ENCODE peak calls at places on chromosomes 16 and 17, in six cellular contexts. One of them, this sample, is unnamed.

GRCh38 chr17:6374761-6375312 is 60.1 kb downstream of the AIPL1 start:
- DNase-seq in stimulated activated CD4-positive, alpha-beta T cell treated with anti-CD3 and anti-CD28 coated beads, Interleukin-4, amount 100 ng/mL, for 4 hours: peak
- DNase-seq in hepatocyte: peak
- DNase-seq in effector memory CD8-positive, alpha-beta T cell: no peak
- DNase-seq in activated T-helper 1 cell treated with Interleukin-2 at 50 U/mL for 16 hours: no peak
- DNase-seq in T-cell: no peak
- DNase-seq in this sample: no peak

GRCh38 chr17:43952351-43952723 is 1.4 kb downstream of the PYY start:
- DNase-seq in stimulated activated CD4-positive, alpha-beta T cell treated with anti-CD3 and anti-CD28 coated beads, Interleukin-4, amount 100 ng/mL, for 4 hours: no peak
- DNase-seq in hepatocyte: peak
- DNase-seq in effector memory CD8-positive, alpha-beta T cell: no peak
- DNase-seq in activated T-helper 1 cell treated with Interleukin-2 at 50 U/mL for 16 hours: no peak
- DNase-seq in T-cell: no peak
- DNase-seq in this sample: no peak

GRCh38 chr16:81319221-81319912 is 4.6 kb downstream of the GAN start:
- DNase-seq in stimulated activated CD4-positive, alpha-beta T cell treated with anti-CD3 and anti-CD28 coated beads, Interleukin-4, amount 100 ng/mL, for 4 hours: no peak
- DNase-seq in hepatocyte: peak
- DNase-seq in effector memory CD8-positive, alpha-beta T cell: no peak
- DNase-seq in activated T-helper 1 cell treated with Interleukin-2 at 50 U/mL for 16 hours: no peak
- DNase-seq in T-cell: no peak
- DNase-seq in this sample: no peak

GRCh38 chr17:7355053-7355452 is at the start of gene TMEM95:
- DNase-seq in stimulated activated CD4-positive, alpha-beta T cell treated with anti-CD3 and anti-CD28 coated beads, Interleukin-4, amount 100 ng/mL, for 4 hours: no peak
- DNase-seq in hepatocyte: peak
- DNase-seq in effector memory CD8-positive, alpha-beta T cell: no peak
- DNase-seq in activated T-helper 1 cell treated with Interleukin-2 at 50 U/mL for 16 hours: no peak
- DNase-seq in T-cell: no peak
- DNase-seq in this sample: no peak

GRCh38 chr16:79114759-79115158 is 485.8 kb downstream of the MAF start:
- DNase-seq in stimulated activated CD4-positive, alpha-beta T cell treated with anti-CD3 and anti-CD28 coated beads, Interleukin-4, amount 100 ng/mL, for 4 hours: no peak
- DNase-seq in hepatocyte: no peak
- DNase-seq in effector memory CD8-positive, alpha-beta T cell: no peak
- DNase-seq in activated T-helper 1 cell treated with Interleukin-2 at 50 U/mL for 16 hours: no peak
- DNase-seq in T-cell: no peak
- DNase-seq in this sample: no peak

GRCh38 chr16:31470615-31471014 is 1.3 kb upstream of the TGFB1I1 start:
- DNase-seq in stimulated activated CD4-positive, alpha-beta T cell treated with anti-CD3 and anti-CD28 coated beads, Interleukin-4, amount 100 ng/mL, for 4 hours: no peak
- DNase-seq in hepatocyte: no peak
- DNase-seq in effector memory CD8-positive, alpha-beta T cell: no peak
- DNase-seq in activated T-helper 1 cell treated with Interleukin-2 at 50 U/mL for 16 hours: no peak
- DNase-seq in T-cell: no peak
- DNase-seq in this sample: no peak

GRCh38 chr17:55660171-55660886 is 62.3 kb downstream of the TMEM100 start:
- DNase-seq in stimulated activated CD4-positive, alpha-beta T cell treated with anti-CD3 and anti-CD28 coated beads, Interleukin-4, amount 100 ng/mL, for 4 hours: no peak
- DNase-seq in hepatocyte: peak
- DNase-seq in effector memory CD8-positive, alpha-beta T cell: no peak
- DNase-seq in activated T-helper 1 cell treated with Interleukin-2 at 50 U/mL for 16 hours: no peak
- DNase-seq in T-cell: no peak
- DNase-seq in this sample: no peak

GRCh38 chr17:72538921-72539352 is 418.1 kb downstream of the SOX9 start:
- DNase-seq in stimulated activated CD4-positive, alpha-beta T cell treated with anti-CD3 and anti-CD28 coated beads, Interleukin-4, amount 100 ng/mL, for 4 hours: no peak
- DNase-seq in hepatocyte: no peak
- DNase-seq in effector memory CD8-positive, alpha-beta T cell: no peak
- DNase-seq in activated T-helper 1 cell treated with Interleukin-2 at 50 U/mL for 16 hours: no peak
- DNase-seq in T-cell: no peak
- DNase-seq in this sample: no peak

GRCh38 chr16:84982434-84982833 is 28.9 kb downstream of the ZDHHC7 start:
- DNase-seq in stimulated activated CD4-positive, alpha-beta T cell treated with anti-CD3 and anti-CD28 coated beads, Interleukin-4, amount 100 ng/mL, for 4 hours: no peak
- DNase-seq in hepatocyte: peak
- DNase-seq in effector memory CD8-positive, alpha-beta T cell: no peak
- DNase-seq in activated T-helper 1 cell treated with Interleukin-2 at 50 U/mL for 16 hours: no peak
- DNase-seq in T-cell: no peak
- DNase-seq in this sample: no peak

GRCh38 chr17:70968302-70968701 is 799.0 kb downstream of the KCNJ2 start:
- DNase-seq in stimulated activated CD4-positive, alpha-beta T cell treated with anti-CD3 and anti-CD28 coated beads, Interleukin-4, amount 100 ng/mL, for 4 hours: no peak
- DNase-seq in hepatocyte: no peak
- DNase-seq in effector memory CD8-positive, alpha-beta T cell: no peak
- DNase-seq in activated T-helper 1 cell treated with Interleukin-2 at 50 U/mL for 16 hours: no peak
- DNase-seq in T-cell: no peak
- DNase-seq in this sample: no peak

GRCh38 chr17:62125307-62125706 is 60.2 kb upstream of the MED13 start:
- DNase-seq in stimulated activated CD4-positive, alpha-beta T cell treated with anti-CD3 and anti-CD28 coated beads, Interleukin-4, amount 100 ng/mL, for 4 hours: no peak
- DNase-seq in hepatocyte: no peak
- DNase-seq in effector memory CD8-positive, alpha-beta T cell: no peak
- DNase-seq in activated T-helper 1 cell treated with Interleukin-2 at 50 U/mL for 16 hours: no peak
- DNase-seq in T-cell: no peak
- DNase-seq in this sample: no peak

GRCh38 chr17:5194346-5194745 is 2.7 kb upstream of the ZNF594 start:
- DNase-seq in stimulated activated CD4-positive, alpha-beta T cell treated with anti-CD3 and anti-CD28 coated beads, Interleukin-4, amount 100 ng/mL, for 4 hours: no peak
- DNase-seq in hepatocyte: no peak
- DNase-seq in effector memory CD8-positive, alpha-beta T cell: no peak
- DNase-seq in activated T-helper 1 cell treated with Interleukin-2 at 50 U/mL for 16 hours: no peak
- DNase-seq in T-cell: no peak
- DNase-seq in this sample: no peak

GRCh38 chr17:3935140-3935542 is 18.9 kb upstream of the P2RX1 start:
- DNase-seq in stimulated activated CD4-positive, alpha-beta T cell treated with anti-CD3 and anti-CD28 coated beads, Interleukin-4, amount 100 ng/mL, for 4 hours: peak
- DNase-seq in hepatocyte: peak
- DNase-seq in effector memory CD8-positive, alpha-beta T cell: no peak
- DNase-seq in activated T-helper 1 cell treated with Interleukin-2 at 50 U/mL for 16 hours: no peak
- DNase-seq in T-cell: no peak
- DNase-seq in this sample: no peak

GRCh38 chr17:74840989-74841666 is 18.6 kb downstream of the GRIN2C start:
- DNase-seq in stimulated activated CD4-positive, alpha-beta T cell treated with anti-CD3 and anti-CD28 coated beads, Interleukin-4, amount 100 ng/mL, for 4 hours: no peak
- DNase-seq in hepatocyte: no peak
- DNase-seq in effector memory CD8-positive, alpha-beta T cell: no peak
- DNase-seq in activated T-helper 1 cell treated with Interleukin-2 at 50 U/mL for 16 hours: no peak
- DNase-seq in T-cell: no peak
- DNase-seq in this sample: no peak

GRCh38 chr17:77316191-77316641 is 175.4 kb downstream of the SEC14L1 start:
- DNase-seq in stimulated activated CD4-positive, alpha-beta T cell treated with anti-CD3 and anti-CD28 coated beads, Interleukin-4, amount 100 ng/mL, for 4 hours: no peak
- DNase-seq in hepatocyte: peak
- DNase-seq in effector memory CD8-positive, alpha-beta T cell: no peak
- DNase-seq in activated T-helper 1 cell treated with Interleukin-2 at 50 U/mL for 16 hours: no peak
- DNase-seq in T-cell: no peak
- DNase-seq in this sample: no peak

GRCh38 chr16:74868501-74868900 is 93.9 kb upstream of the FA2H start:
- DNase-seq in stimulated activated CD4-positive, alpha-beta T cell treated with anti-CD3 and anti-CD28 coated beads, Interleukin-4, amount 100 ng/mL, for 4 hours: no peak
- DNase-seq in hepatocyte: no peak
- DNase-seq in effector memory CD8-positive, alpha-beta T cell: no peak
- DNase-seq in activated T-helper 1 cell treated with Interleukin-2 at 50 U/mL for 16 hours: no peak
- DNase-seq in T-cell: no peak
- DNase-seq in this sample: no peak

GRCh38 chr16:14179116-14179515 is 108.0 kb downstream of the MRTFB start:
- DNase-seq in stimulated activated CD4-positive, alpha-beta T cell treated with anti-CD3 and anti-CD28 coated beads, Interleukin-4, amount 100 ng/mL, for 4 hours: no peak
- DNase-seq in hepatocyte: no peak
- DNase-seq in effector memory CD8-positive, alpha-beta T cell: no peak
- DNase-seq in activated T-helper 1 cell treated with Interleukin-2 at 50 U/mL for 16 hours: no peak
- DNase-seq in T-cell: no peak
- DNase-seq in this sample: no peak

GRCh38 chr17:37605813-37606505 is 3.3 kb downstream of the SYNRG start:
- DNase-seq in stimulated activated CD4-positive, alpha-beta T cell treated with anti-CD3 and anti-CD28 coated beads, Interleukin-4, amount 100 ng/mL, for 4 hours: peak
- DNase-seq in hepatocyte: no peak
- DNase-seq in effector memory CD8-positive, alpha-beta T cell: peak
- DNase-seq in activated T-helper 1 cell treated with Interleukin-2 at 50 U/mL for 16 hours: peak
- DNase-seq in T-cell: peak
- DNase-seq in this sample: no peak

GRCh38 chr17:77107506-77108433 is 33.0 kb upstream of the SEC14L1 start:
- DNase-seq in stimulated activated CD4-positive, alpha-beta T cell treated with anti-CD3 and anti-CD28 coated beads, Interleukin-4, amount 100 ng/mL, for 4 hours: peak
- DNase-seq in hepatocyte: no peak
- DNase-seq in effector memory CD8-positive, alpha-beta T cell: peak
- DNase-seq in activated T-helper 1 cell treated with Interleukin-2 at 50 U/mL for 16 hours: no peak
- DNase-seq in T-cell: peak
- DNase-seq in this sample: peak

GRCh38 chr17:16040710-16041251 is 41.2 kb downstream of the TTC19 start:
- DNase-seq in stimulated activated CD4-positive, alpha-beta T cell treated with anti-CD3 and anti-CD28 coated beads, Interleukin-4, amount 100 ng/mL, for 4 hours: no peak
- DNase-seq in hepatocyte: peak
- DNase-seq in effector memory CD8-positive, alpha-beta T cell: no peak
- DNase-seq in activated T-helper 1 cell treated with Interleukin-2 at 50 U/mL for 16 hours: no peak
- DNase-seq in T-cell: no peak
- DNase-seq in this sample: no peak

GRCh38 chr17:17494499-17495447 is 1.4 kb downstream of the RASD1 start:
- DNase-seq in stimulated activated CD4-positive, alpha-beta T cell treated with anti-CD3 and anti-CD28 coated beads, Interleukin-4, amount 100 ng/mL, for 4 hours: no peak
- DNase-seq in hepatocyte: peak
- DNase-seq in effector memory CD8-positive, alpha-beta T cell: peak
- DNase-seq in activated T-helper 1 cell treated with Interleukin-2 at 50 U/mL for 16 hours: no peak
- DNase-seq in T-cell: no peak
- DNase-seq in this sample: no peak

GRCh38 chr16:57070424-57070823 is 22.0 kb upstream of the CPNE2 start:
- DNase-seq in stimulated activated CD4-positive, alpha-beta T cell treated with anti-CD3 and anti-CD28 coated beads, Interleukin-4, amount 100 ng/mL, for 4 hours: no peak
- DNase-seq in hepatocyte: no peak
- DNase-seq in effector memory CD8-positive, alpha-beta T cell: peak
- DNase-seq in activated T-helper 1 cell treated with Interleukin-2 at 50 U/mL for 16 hours: no peak
- DNase-seq in T-cell: no peak
- DNase-seq in this sample: no peak

GRCh38 chr17:71163121-71163812 is 957.6 kb upstream of the SOX9 start:
- DNase-seq in stimulated activated CD4-positive, alpha-beta T cell treated with anti-CD3 and anti-CD28 coated beads, Interleukin-4, amount 100 ng/mL, for 4 hours: no peak
- DNase-seq in hepatocyte: peak
- DNase-seq in effector memory CD8-positive, alpha-beta T cell: no peak
- DNase-seq in activated T-helper 1 cell treated with Interleukin-2 at 50 U/mL for 16 hours: no peak
- DNase-seq in T-cell: no peak
- DNase-seq in this sample: no peak

GRCh38 chr17:78106211-78106610 is 22.3 kb downstream of the TMC6 start:
- DNase-seq in stimulated activated CD4-positive, alpha-beta T cell treated with anti-CD3 and anti-CD28 coated beads, Interleukin-4, amount 100 ng/mL, for 4 hours: no peak
- DNase-seq in hepatocyte: no peak
- DNase-seq in effector memory CD8-positive, alpha-beta T cell: no peak
- DNase-seq in activated T-helper 1 cell treated with Interleukin-2 at 50 U/mL for 16 hours: no peak
- DNase-seq in T-cell: no peak
- DNase-seq in this sample: no peak

GRCh38 chr16:11542069-11542775 is 44.5 kb downstream of the LITAF start:
- DNase-seq in stimulated activated CD4-positive, alpha-beta T cell treated with anti-CD3 and anti-CD28 coated beads, Interleukin-4, amount 100 ng/mL, for 4 hours: no peak
- DNase-seq in hepatocyte: no peak
- DNase-seq in effector memory CD8-positive, alpha-beta T cell: no peak
- DNase-seq in activated T-helper 1 cell treated with Interleukin-2 at 50 U/mL for 16 hours: no peak
- DNase-seq in T-cell: no peak
- DNase-seq in this sample: no peak

GRCh38 chr16:19113577-19114358 is at the start of gene ITPRIPL2:
- DNase-seq in stimulated activated CD4-positive, alpha-beta T cell treated with anti-CD3 and anti-CD28 coated beads, Interleukin-4, amount 100 ng/mL, for 4 hours: no peak
- DNase-seq in hepatocyte: peak
- DNase-seq in effector memory CD8-positive, alpha-beta T cell: no peak
- DNase-seq in activated T-helper 1 cell treated with Interleukin-2 at 50 U/mL for 16 hours: no peak
- DNase-seq in T-cell: no peak
- DNase-seq in this sample: peak

GRCh38 chr16:68605746-68606145 is 39.4 kb upstream of the CDH3 start:
- DNase-seq in stimulated activated CD4-positive, alpha-beta T cell treated with anti-CD3 and anti-CD28 coated beads, Interleukin-4, amount 100 ng/mL, for 4 hours: no peak
- DNase-seq in hepatocyte: peak
- DNase-seq in effector memory CD8-positive, alpha-beta T cell: no peak
- DNase-seq in activated T-helper 1 cell treated with Interleukin-2 at 50 U/mL for 16 hours: no peak
- DNase-seq in T-cell: no peak
- DNase-seq in this sample: no peak

GRCh38 chr17:40561871-40562611 is 3.2 kb downstream of the CCR7 start:
- DNase-seq in stimulated activated CD4-positive, alpha-beta T cell treated with anti-CD3 and anti-CD28 coated beads, Interleukin-4, amount 100 ng/mL, for 4 hours: peak
- DNase-seq in hepatocyte: peak
- DNase-seq in effector memory CD8-positive, alpha-beta T cell: peak
- DNase-seq in activated T-helper 1 cell treated with Interleukin-2 at 50 U/mL for 16 hours: no peak
- DNase-seq in T-cell: peak
- DNase-seq in this sample: no peak

GRCh38 chr17:39929657-39930407 is 2.3 kb downstream of the LRRC3C start:
- DNase-seq in stimulated activated CD4-positive, alpha-beta T cell treated with anti-CD3 and anti-CD28 coated beads, Interleukin-4, amount 100 ng/mL, for 4 hours: no peak
- DNase-seq in hepatocyte: no peak
- DNase-seq in effector memory CD8-positive, alpha-beta T cell: no peak
- DNase-seq in activated T-helper 1 cell treated with Interleukin-2 at 50 U/mL for 16 hours: no peak
- DNase-seq in T-cell: no peak
- DNase-seq in this sample: no peak

GRCh38 chr17:31584436-31585279 is 193.2 kb downstream of the RAB11FIP4 start:
- DNase-seq in stimulated activated CD4-positive, alpha-beta T cell treated with anti-CD3 and anti-CD28 coated beads, Interleukin-4, amount 100 ng/mL, for 4 hours: no peak
- DNase-seq in hepatocyte: no peak
- DNase-seq in effector memory CD8-positive, alpha-beta T cell: no peak
- DNase-seq in activated T-helper 1 cell treated with Interleukin-2 at 50 U/mL for 16 hours: no peak
- DNase-seq in T-cell: no peak
- DNase-seq in this sample: no peak

GRCh38 chr16:1494129-1494640 is 1.0 kb downstream of the TELO2 start:
- DNase-seq in stimulated activated CD4-positive, alpha-beta T cell treated with anti-CD3 and anti-CD28 coated beads, Interleukin-4, amount 100 ng/mL, for 4 hours: no peak
- DNase-seq in hepatocyte: peak
- DNase-seq in effector memory CD8-positive, alpha-beta T cell: no peak
- DNase-seq in activated T-helper 1 cell treated with Interleukin-2 at 50 U/mL for 16 hours: no peak
- DNase-seq in T-cell: no peak
- DNase-seq in this sample: no peak

GRCh38 chr17:19384723-19385391 is 2.1 kb downstream of the MFAP4 start:
- DNase-seq in stimulated activated CD4-positive, alpha-beta T cell treated with anti-CD3 and anti-CD28 coated beads, Interleukin-4, amount 100 ng/mL, for 4 hours: no peak
- DNase-seq in hepatocyte: peak
- DNase-seq in effector memory CD8-positive, alpha-beta T cell: no peak
- DNase-seq in activated T-helper 1 cell treated with Interleukin-2 at 50 U/mL for 16 hours: no peak
- DNase-seq in T-cell: no peak
- DNase-seq in this sample: no peak

GRCh38 chr17:41799366-41799765 is 12.4 kb downstream of the P3H4 start:
- DNase-seq in stimulated activated CD4-positive, alpha-beta T cell treated with anti-CD3 and anti-CD28 coated beads, Interleukin-4, amount 100 ng/mL, for 4 hours: no peak
- DNase-seq in hepatocyte: no peak
- DNase-seq in effector memory CD8-positive, alpha-beta T cell: no peak
- DNase-seq in activated T-helper 1 cell treated with Interleukin-2 at 50 U/mL for 16 hours: no peak
- DNase-seq in T-cell: no peak
- DNase-seq in this sample: no peak

GRCh38 chr16:30637952-30638351 is 12.8 kb upstream of the PRR14 start:
- DNase-seq in stimulated activated CD4-positive, alpha-beta T cell treated with anti-CD3 and anti-CD28 coated beads, Interleukin-4, amount 100 ng/mL, for 4 hours: no peak
- DNase-seq in hepatocyte: peak
- DNase-seq in effector memory CD8-positive, alpha-beta T cell: no peak
- DNase-seq in activated T-helper 1 cell treated with Interleukin-2 at 50 U/mL for 16 hours: no peak
- DNase-seq in T-cell: no peak
- DNase-seq in this sample: no peak

GRCh38 chr16:72013389-72013788 is 4.8 kb downstream of the DHODH start:
- DNase-seq in stimulated activated CD4-positive, alpha-beta T cell treated with anti-CD3 and anti-CD28 coated beads, Interleukin-4, amount 100 ng/mL, for 4 hours: no peak
- DNase-seq in hepatocyte: peak
- DNase-seq in effector memory CD8-positive, alpha-beta T cell: no peak
- DNase-seq in activated T-helper 1 cell treated with Interleukin-2 at 50 U/mL for 16 hours: no peak
- DNase-seq in T-cell: no peak
- DNase-seq in this sample: no peak

This sample was measured in GM12892.